ENCODE peak calls at places on chromosomes 6 and 20, in ten cellular contexts. One of them, this sample, is unnamed.

GRCh38 chr20:17749628-17749978 is 49.8 kb downstream of the BANF2 start:
- DNase-seq in fibroblast of lung: no peak
- DNase-seq in activated CD8-positive, alpha-beta T cell treated with anti-CD3 and anti-CD28 coated beads for 36 hours: no peak
- DNase-seq in HL-60: no peak
- DNase-seq in spleen: no peak
- DNase-seq in amniotic stem cell: no peak
- DNase-seq in fibroblast of the aortic adventitia: no peak
- DNase-seq in H4: no peak
- DNase-seq in PC-3: no peak
- DNase-seq in right lobe of liver: no peak
- DNase-seq in this sample: no peak

GRCh38 chr6:70037445-70037844 is 171.1 kb downstream of the COL19A1 start:
- DNase-seq in fibroblast of lung: no peak
- DNase-seq in activated CD8-positive, alpha-beta T cell treated with anti-CD3 and anti-CD28 coated beads for 36 hours: no peak
- DNase-seq in HL-60: no peak
- DNase-seq in spleen: no peak
- DNase-seq in amniotic stem cell: no peak
- DNase-seq in fibroblast of the aortic adventitia: no peak
- DNase-seq in H4: no peak
- DNase-seq in PC-3: no peak
- DNase-seq in right lobe of liver: no peak
- DNase-seq in this sample: no peak

GRCh38 chr6:169799474-169799926 is 48.1 kb downstream of the ERMARD start:
- DNase-seq in fibroblast of lung: no peak
- DNase-seq in activated CD8-positive, alpha-beta T cell treated with anti-CD3 and anti-CD28 coated beads for 36 hours: no peak
- DNase-seq in HL-60: no peak
- DNase-seq in spleen: peak; percentile 12
- DNase-seq in amniotic stem cell: no peak
- DNase-seq in fibroblast of the aortic adventitia: no peak
- DNase-seq in H4: no peak
- DNase-seq in PC-3: peak; percentile 10
- DNase-seq in right lobe of liver: no peak
- DNase-seq in this sample: no peak

GRCh38 chr6:54267798-54268197 is 40.4 kb upstream of the TINAG start:
- DNase-seq in fibroblast of lung: peak; percentile 66
- DNase-seq in activated CD8-positive, alpha-beta T cell treated with anti-CD3 and anti-CD28 coated beads for 36 hours: peak; percentile 5
- DNase-seq in HL-60: peak; percentile 30
- DNase-seq in spleen: no peak
- DNase-seq in amniotic stem cell: no peak
- DNase-seq in fibroblast of the aortic adventitia: peak; percentile 64
- DNase-seq in H4: peak; percentile 56
- DNase-seq in PC-3: peak; percentile 74
- DNase-seq in right lobe of liver: no peak
- DNase-seq in this sample: no peak

GRCh38 chr6:117605169-117605826 is 3.0 kb upstream of the GOPC start:
- DNase-seq in fibroblast of lung: peak; percentile 85
- DNase-seq in activated CD8-positive, alpha-beta T cell treated with anti-CD3 and anti-CD28 coated beads for 36 hours: peak; percentile 59
- DNase-seq in HL-60: peak; percentile 52
- DNase-seq in spleen: no peak
- DNase-seq in amniotic stem cell: peak; percentile 56
- DNase-seq in fibroblast of the aortic adventitia: peak; percentile 90
- DNase-seq in H4: peak; percentile 72
- DNase-seq in PC-3: peak; percentile 69
- DNase-seq in right lobe of liver: no peak
- DNase-seq in this sample: no peak

GRCh38 chr6:34238507-34239239 is 2.0 kb downstream of the HMGA1 start:
- DNase-seq in fibroblast of lung: no peak
- DNase-seq in activated CD8-positive, alpha-beta T cell treated with anti-CD3 and anti-CD28 coated beads for 36 hours: no peak
- DNase-seq in HL-60: no peak
- DNase-seq in spleen: peak; percentile 80
- DNase-seq in amniotic stem cell: no peak
- DNase-seq in fibroblast of the aortic adventitia: peak; percentile 26
- DNase-seq in H4: no peak
- DNase-seq in PC-3: no peak
- DNase-seq in right lobe of liver: no peak
- DNase-seq in this sample: no peak

GRCh38 chr6:98634569-98634968 is 199.8 kb upstream of the POU3F2 start:
- DNase-seq in fibroblast of lung: no peak
- DNase-seq in activated CD8-positive, alpha-beta T cell treated with anti-CD3 and anti-CD28 coated beads for 36 hours: no peak
- DNase-seq in HL-60: no peak
- DNase-seq in spleen: no peak
- DNase-seq in amniotic stem cell: no peak
- DNase-seq in fibroblast of the aortic adventitia: no peak
- DNase-seq in H4: no peak
- DNase-seq in PC-3: peak; percentile 9
- DNase-seq in right lobe of liver: no peak
- DNase-seq in this sample: no peak

GRCh38 chr6:26576407-26576843 is 20.3 kb upstream of the ABT1 start:
- DNase-seq in fibroblast of lung: no peak
- DNase-seq in activated CD8-positive, alpha-beta T cell treated with anti-CD3 and anti-CD28 coated beads for 36 hours: no peak
- DNase-seq in HL-60: peak; percentile 47
- DNase-seq in spleen: no peak
- DNase-seq in amniotic stem cell: no peak
- DNase-seq in fibroblast of the aortic adventitia: no peak
- DNase-seq in H4: no peak
- DNase-seq in PC-3: no peak
- DNase-seq in right lobe of liver: no peak
- DNase-seq in this sample: no peak

This sample was measured in SK-N-MC.